ENCODE peak calls at places on chromosomes 7 and 10, in nine cellular contexts. F, P, R, L, V, E, W, S and G are unnamed samples.

GRCh38 chr7:33500590-33500989 is 371.2 kb downstream of the BBS9 start:
- DNase-seq in L (no peak), P (no peak), W (no peak), V (no peak), S (no peak), E (peak), F (no peak), R (no peak), G (no peak)

GRCh38 chr10:72097448-72098300 is 9.3 kb upstream of the SPOCK2 start:
- DNase-seq in V (peak), S (no peak), F (peak), P (no peak), W (no peak), L (no peak), R (peak), E (peak), G (peak)

GRCh38 chr7:108442039-108442568 is 14.1 kb downstream of the NRCAM start:
- DNase-seq in F (no peak), W (peak), P (no peak), V (no peak), L (no peak), S (no peak), R (peak), E (no peak), G (no peak)

GRCh38 chr10:86661161-86662025 is 6.9 kb upstream of the LDB3 start:
- DNase-seq in P (no peak), V (no peak), L (peak), S (no peak), F (peak), W (no peak), E (peak), R (no peak), G (peak)

GRCh38 chr10:31083765-31084184 is 52.1 kb upstream of the ZNF438 start:
- DNase-seq in S (no peak), P (peak), R (peak), L (peak), V (no peak), E (peak), F (peak), W (no peak), G (peak)

GRCh38 chr10:76675951-76676587 is 961.5 kb downstream of the KCNMA1 start:
- DNase-seq in R (no peak), V (no peak), F (no peak), L (no peak), E (peak), S (peak), W (peak), P (no peak), G (no peak)

GRCh38 chr10:132848306-132848705 is 62.4 kb upstream of the NKX6-2 start:
- DNase-seq in F (no peak), S (no peak), R (no peak), L (no peak), E (no peak), W (no peak), V (no peak), P (peak), G (no peak)

GRCh38 chr7:11788568-11788967 is 43.4 kb downstream of the THSD7A start:
- DNase-seq in S (no peak), V (no peak), L (no peak), E (no peak), R (no peak), F (no peak), W (no peak), P (no peak), G (no peak)

GRCh38 chr10:82505009-82505408 is 630.0 kb downstream of the NRG3 start:
- DNase-seq in L (no peak), P (no peak), F (no peak), V (no peak), E (no peak), W (no peak), R (no peak), S (no peak), G (no peak)

GRCh38 chr10:66505003-66505707 is 420.7 kb upstream of the LRRTM3 start:
- DNase-seq in P (no peak), E (no peak), R (no peak), W (no peak), F (no peak), V (no peak), S (no peak), L (no peak), G (no peak)

GRCh38 chr10:112137381-112137987 is 46.1 kb downstream of the GPAM start:
- DNase-seq in V (peak), E (peak), W (no peak), P (peak), L (peak), F (peak), S (no peak), R (peak), G (peak)

GRCh38 chr10:27241640-27242472 is 1.3 kb upstream of the ACBD5 start:
- DNase-seq in R (peak), E (peak), V (peak), F (peak), W (peak), S (peak), P (peak), L (peak), G (peak)

GRCh38 chr10:4062751-4063150 is 277.7 kb upstream of the KLF6 start:
- DNase-seq in W (no peak), F (no peak), R (no peak), V (no peak), P (no peak), S (no peak), L (no peak), E (no peak), G (no peak)

GRCh38 chr7:29336851-29337627 is 142.5 kb downstream of the CHN2 start:
- DNase-seq in S (no peak), R (no peak), F (peak), W (no peak), V (no peak), P (no peak), L (no peak), E (no peak), G (no peak)

GRCh38 chr7:145957160-145957890 is 159.3 kb upstream of the CNTNAP2 start:
- DNase-seq in L (no peak), P (no peak), E (peak), F (no peak), R (no peak), V (no peak), S (no peak), W (no peak), G (peak)

GRCh38 chr7:112076309-112076708 is 129.9 kb downstream of the DOCK4 start:
- DNase-seq in R (no peak), W (no peak), S (no peak), V (no peak), L (no peak), F (no peak), P (no peak), E (peak), G (peak)

GRCh38 chr10:72248477-72249151 is 25.1 kb upstream of the DDIT4 start:
- DNase-seq in S (peak), P (peak), W (no peak), L (peak), F (peak), V (no peak), E (peak), R (peak), G (peak)

GRCh38 chr10:110502851-110503301 is 5.2 kb downstream of the DUSP5 start:
- DNase-seq in V (no peak), W (no peak), L (no peak), P (no peak), R (peak), F (no peak), S (no peak), E (peak), G (peak)

GRCh38 chr10:69172241-69172998 is 7.6 kb upstream of the SUPV3L1 start:
- DNase-seq in V (no peak), F (no peak), S (no peak), R (no peak), W (no peak), L (no peak), E (no peak), P (no peak), G (no peak)

GRCh38 chr7:2212906-2213305 is 19.8 kb downstream of the MAD1L1 start:
- DNase-seq in E (no peak), W (no peak), S (no peak), F (no peak), V (no peak), P (no peak), R (no peak), L (peak), G (no peak)

GRCh38 chr10:127196227-127196954 is at the start of gene INSYN2A:
- DNase-seq in W (no peak), F (peak), V (no peak), P (no peak), S (no peak), E (peak), L (no peak), R (peak), G (peak)

GRCh38 chr7:155792315-155792960 is 19.8 kb downstream of the SHH start:
- DNase-seq in W (no peak), V (no peak), F (no peak), E (no peak), P (no peak), L (no peak), S (no peak), R (no peak), G (no peak)

GRCh38 chr10:79923669-79924068 is 25.2 kb downstream of the SFTPD start:
- DNase-seq in V (no peak), R (no peak), W (no peak), P (no peak), E (no peak), S (no peak), F (no peak), L (no peak), G (no peak)

GRCh38 chr10:43119416-43120115 is 18.7 kb upstream of the CSGALNACT2 start:
- DNase-seq in V (no peak), E (no peak), P (no peak), L (peak), R (no peak), S (no peak), W (no peak), F (no peak), G (no peak)

GRCh38 chr7:65441010-65441409 is 67.4 kb downstream of the ZNF92 start:
- DNase-seq in E (peak), F (no peak), L (no peak), R (peak), V (no peak), P (no peak), S (no peak), W (peak), G (peak)

GRCh38 chr7:86733783-86734182 is 90.1 kb downstream of the GRM3 start:
- DNase-seq in E (peak), L (no peak), V (no peak), S (no peak), F (no peak), W (no peak), P (peak), R (peak), G (peak)

GRCh38 chr7:144515430-144515829 is 111.9 kb upstream of the NOBOX start:
- DNase-seq in R (no peak), W (no peak), P (no peak), V (no peak), S (no peak), F (no peak), E (no peak), L (no peak), G (no peak)

GRCh38 chr7:73652541-73652949 is 15.1 kb upstream of the VPS37D start:
- DNase-seq in L (no peak), W (no peak), P (no peak), E (no peak), V (no peak), F (no peak), R (no peak), S (no peak), G (no peak)

GRCh38 chr10:99917963-99918825 is 91.6 kb downstream of the DNMBP start:
- DNase-seq in W (no peak), V (no peak), E (peak), L (no peak), R (peak), F (peak), S (no peak), P (no peak), G (peak)

GRCh38 chr10:77844713-77845454 is 81.7 kb downstream of the DLG5 start:
- DNase-seq in R (peak), S (no peak), F (no peak), E (peak), L (no peak), V (peak), P (no peak), W (peak), G (peak)

GRCh38 chr10:90751107-90751997 is 106.5 kb downstream of the HTR7 start:
- DNase-seq in F (peak), L (no peak), W (no peak), E (peak), V (no peak), S (no peak), P (peak), R (peak), G (peak)

GRCh38 chr7:129786825-129787563 is 165.8 kb downstream of the UBE2H start:
- DNase-seq in E (no peak), W (no peak), P (no peak), V (no peak), L (no peak), F (no peak), S (no peak), R (no peak), G (peak)

GRCh38 chr10:32298066-32298812 is 48.7 kb downstream of the EPC1 start:
- DNase-seq in W (no peak), E (peak), F (no peak), P (no peak), L (no peak), S (no peak), R (peak), V (peak), G (peak)

GRCh38 chr10:55631071-55631654 is 729.9 kb downstream of the ZWINT start:
- DNase-seq in V (no peak), S (no peak), P (no peak), R (peak), E (peak), W (no peak), F (peak), L (peak), G (peak)

GRCh38 chr7:121012919-121013318 is 24.4 kb downstream of the CPED1 start:
- DNase-seq in S (no peak), V (no peak), P (no peak), L (no peak), R (no peak), E (no peak), W (no peak), F (no peak), G (no peak)

GRCh38 chr7:122802211-122802833 is 83.9 kb downstream of the CADPS2 start:
- DNase-seq in F (peak), E (peak), W (no peak), P (no peak), S (no peak), R (no peak), V (no peak), L (no peak), G (peak)

GRCh38 chr7:1569016-1569415 is 816 bp downstream of the PSMG3 start:
- DNase-seq in S (no peak), R (peak), P (peak), V (no peak), F (no peak), L (no peak), W (no peak), E (no peak), G (peak)

GRCh38 chr7:143305423-143306070 is 10.4 kb upstream of the CLCN1 start:
- DNase-seq in R (peak), F (peak), P (peak), S (no peak), W (no peak), E (peak), L (peak), V (no peak), G (peak)

GRCh38 chr10:48649349-48649944 is 35.2 kb upstream of the WDFY4 start:
- DNase-seq in L (no peak), F (no peak), R (no peak), S (no peak), P (no peak), V (no peak), W (no peak), E (no peak), G (no peak)
- TF ChIP-seq CTCF in L (no peak), F (no peak), R (no peak), S (no peak), P (no peak), V (peak), W (peak), E (peak), G (peak)

DNA sequence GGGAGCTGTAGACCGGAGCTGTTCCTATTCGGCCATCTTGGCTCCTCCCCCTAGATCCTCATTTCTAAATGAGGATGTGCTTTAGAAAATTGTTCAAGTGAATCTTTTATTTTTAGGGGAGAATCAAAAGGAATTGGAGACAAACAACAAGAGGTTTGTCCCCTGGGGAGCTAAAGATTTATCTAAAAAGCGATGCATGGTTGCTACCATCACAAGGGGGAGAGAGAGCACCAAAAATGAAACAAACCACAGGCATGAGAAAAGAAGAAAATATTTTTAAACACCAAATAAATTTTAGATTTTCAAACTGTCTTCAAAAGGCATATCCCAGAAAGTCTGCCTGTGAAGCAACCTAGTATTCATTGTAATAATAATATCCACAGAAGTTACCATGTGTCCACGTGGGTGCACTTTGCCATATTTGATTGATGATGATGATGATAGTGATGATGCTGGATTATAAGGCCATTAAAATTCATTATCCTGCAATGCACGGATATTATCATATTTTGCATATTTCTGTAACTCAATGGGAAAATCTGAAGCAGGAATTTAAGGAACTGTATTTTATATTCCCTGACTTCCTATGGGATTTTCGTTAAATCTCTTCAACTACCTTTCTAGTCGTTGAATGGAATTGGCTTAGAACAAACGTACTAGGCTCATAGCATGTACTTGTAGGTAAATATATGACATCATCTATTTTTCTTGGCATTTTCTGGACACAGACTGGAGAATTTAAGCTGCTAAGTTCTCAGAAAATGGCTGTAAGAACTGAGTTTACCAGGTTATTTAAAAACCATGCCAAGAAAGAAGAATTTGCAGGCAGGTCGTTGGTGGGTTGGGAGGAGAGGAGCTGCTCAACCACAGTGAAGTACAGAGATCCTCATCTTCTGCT is 171.6 kb downstream of the WDR37 start:
- DNase-seq in S (no peak), V (no peak), L (no peak), E (no peak), R (no peak), P (no peak), F (no peak), W (no peak), G (peak)
- H3K4me3 ChIP-seq in S (no peak), V (no peak), L (no peak), E (no peak), R (no peak), P (no peak), F (no peak), W (no peak), G (no peak)

GRCh38 chr7:99733003-99733402 is 2.0 kb downstream of the CYP3A7 start:
- DNase-seq in R (no peak), L (no peak), F (no peak), W (no peak), E (no peak), V (no peak), S (no peak), P (no peak), G (no peak)

GRCh38 chr7:99731638-99732374 is 3.2 kb downstream of the CYP3A7 start:
- DNase-seq in E (no peak), L (no peak), W (no peak), V (no peak), S (no peak), R (no peak), P (no peak), F (no peak), G (no peak)

GRCh38 chr7:99734987-99735386 is at the start of gene CYP3A7:
- DNase-seq in P (no peak), W (no peak), S (no peak), V (no peak), L (no peak), E (no peak), F (no peak), R (no peak), G (no peak)

GRCh38 chr7:99730992-99731391 is 4.0 kb downstream of the CYP3A7 start:
- DNase-seq in S (no peak), F (no peak), L (no peak), R (no peak), W (no peak), V (no peak), E (no peak), P (no peak), G (no peak)

DNA sequence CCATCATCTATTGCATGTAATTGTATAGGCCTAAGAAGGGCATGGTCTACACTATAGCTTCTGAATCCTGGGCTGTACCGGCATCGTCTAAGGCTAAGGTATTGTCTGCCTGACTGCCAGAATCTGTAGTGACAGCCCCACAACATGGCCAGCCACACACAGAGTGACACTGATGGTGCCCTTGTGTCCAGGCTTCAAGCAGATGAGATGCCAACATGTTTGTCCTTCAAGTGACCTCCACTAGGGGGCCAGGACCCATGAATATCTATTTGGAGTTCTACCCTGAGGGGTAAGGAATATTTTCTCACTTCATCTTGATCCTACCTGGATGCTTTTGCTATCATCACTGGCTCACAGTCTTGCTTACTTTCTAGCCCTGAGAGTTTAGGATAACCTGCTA is 1.5 kb downstream of the CYP3A7 start:
- DNase-seq in F (no peak), L (no peak), W (no peak), P (peak), R (peak), E (no peak), S (no peak), V (no peak), G (peak)
- TF ChIP-seq CTCF in F (no peak), L (peak), W (peak), P (peak), R (peak), E (peak), S (no peak), V (peak), G (peak)

DNA sequence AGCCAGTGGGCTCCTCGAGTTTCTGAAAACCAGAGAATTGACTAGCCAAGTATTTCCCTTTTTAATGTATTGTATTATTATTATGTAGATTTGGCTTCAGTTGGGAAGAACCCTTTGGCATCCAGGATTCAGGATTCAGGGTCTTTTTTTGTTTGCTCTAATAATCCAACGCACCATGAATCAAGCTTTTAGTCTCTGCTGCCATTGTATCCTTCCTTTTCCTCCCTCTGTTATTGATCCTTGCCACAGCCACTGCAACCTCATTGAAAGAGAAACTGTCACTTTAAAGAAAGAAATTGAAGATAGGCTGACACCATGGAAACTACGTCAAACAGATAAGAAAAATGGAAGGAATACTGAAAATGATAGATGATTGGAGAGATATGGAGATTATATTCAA is 150.0 kb downstream of the CHRM2 start:
- DNase-seq in E (no peak), R (no peak), F (no peak), P (no peak), L (no peak), V (no peak), W (no peak), S (no peak), G (no peak)
- H3K4me3 ChIP-seq in E (no peak), R (no peak), F (no peak), P (no peak), L (no peak), V (no peak), W (no peak), S (no peak), G (no peak)